ENCODE peak calls at places on chromosomes 3 and 15, in ten cellular contexts. One of them, this sample, is unnamed.
A peak's percentile ranks its signal among the peaks of the same experiment; 100 is the strongest.

GRCh38 chr3:140186421-140186920 is 251.5 kb downstream of the CLSTN2 start:
- DNase-seq in activated CD8-positive, alpha-beta T cell treated with anti-CD3 and anti-CD28 coated beads for 36 hours: no peak
- DNase-seq in HS-27A: no peak
- DNase-seq in astrocyte of the spinal cord: peak; percentile 89
- DNase-seq in aorta: no peak
- DNase-seq in GM23248: peak; percentile 67
- DNase-seq in neural crest cell: no peak
- DNase-seq in Right ventricle myocardium superior: no peak
- DNase-seq in adipocyte: peak; percentile 74
- DNase-seq in stimulated activated CD4-positive, alpha-beta T cell treated with anti-CD3 and anti-CD28 coated beads, Interleukin-2, amount 100 ng/mL, for 24 hours: no peak
- DNase-seq in this sample: no peak

GRCh38 chr15:90414408-90415028 is 26.5 kb downstream of the IQGAP1 start:
- DNase-seq in astrocyte of the spinal cord: peak; percentile 89
- DNase-seq in neural crest cell: no peak
- DNase-seq in adipocyte: peak; percentile 87
- DNase-seq in GM23248: peak; percentile 86
- DNase-seq in HS-27A: no peak
- DNase-seq in activated CD8-positive, alpha-beta T cell treated with anti-CD3 and anti-CD28 coated beads for 36 hours: peak; percentile 73
- DNase-seq in aorta: no peak
- DNase-seq in stimulated activated CD4-positive, alpha-beta T cell treated with anti-CD3 and anti-CD28 coated beads, Interleukin-2, amount 100 ng/mL, for 24 hours: peak; percentile 29
- DNase-seq in Right ventricle myocardium superior: no peak
- DNase-seq in this sample: peak; percentile 27

GRCh38 chr15:31974855-31975421 is 55.4 kb upstream of the CHRNA7 start:
- DNase-seq in aorta: no peak
- DNase-seq in HS-27A: no peak
- DNase-seq in activated CD8-positive, alpha-beta T cell treated with anti-CD3 and anti-CD28 coated beads for 36 hours: peak; percentile 32
- DNase-seq in astrocyte of the spinal cord: peak; percentile 28
- DNase-seq in stimulated activated CD4-positive, alpha-beta T cell treated with anti-CD3 and anti-CD28 coated beads, Interleukin-2, amount 100 ng/mL, for 24 hours: peak; percentile 42
- DNase-seq in adipocyte: peak; percentile 68
- DNase-seq in Right ventricle myocardium superior: no peak
- DNase-seq in GM23248: peak; percentile 50
- DNase-seq in neural crest cell: peak; percentile 73
- DNase-seq in this sample: no peak

GRCh38 chr15:91627473-91628309 is 225.8 kb upstream of the SLCO3A1 start:
- DNase-seq in activated CD8-positive, alpha-beta T cell treated with anti-CD3 and anti-CD28 coated beads for 36 hours: no peak
- DNase-seq in neural crest cell: no peak
- DNase-seq in HS-27A: no peak
- DNase-seq in Right ventricle myocardium superior: peak; percentile 78
- DNase-seq in astrocyte of the spinal cord: peak; percentile 68
- DNase-seq in adipocyte: peak; percentile 0
- DNase-seq in aorta: no peak
- DNase-seq in stimulated activated CD4-positive, alpha-beta T cell treated with anti-CD3 and anti-CD28 coated beads, Interleukin-2, amount 100 ng/mL, for 24 hours: no peak
- DNase-seq in GM23248: peak; percentile 5
- DNase-seq in this sample: no peak

GRCh38 chr3:129087138-129087702 is 26.6 kb downstream of the GP9 start:
- DNase-seq in GM23248: peak; percentile 58
- DNase-seq in HS-27A: no peak
- DNase-seq in activated CD8-positive, alpha-beta T cell treated with anti-CD3 and anti-CD28 coated beads for 36 hours: no peak
- DNase-seq in stimulated activated CD4-positive, alpha-beta T cell treated with anti-CD3 and anti-CD28 coated beads, Interleukin-2, amount 100 ng/mL, for 24 hours: no peak
- DNase-seq in neural crest cell: no peak
- DNase-seq in Right ventricle myocardium superior: peak; percentile 67
- DNase-seq in astrocyte of the spinal cord: peak; percentile 12
- DNase-seq in adipocyte: peak; percentile 38
- DNase-seq in aorta: peak; percentile 79
- DNase-seq in this sample: no peak

GRCh38 chr3:143078883-143079282 is 40.7 kb upstream of the CHST2 start:
- DNase-seq in stimulated activated CD4-positive, alpha-beta T cell treated with anti-CD3 and anti-CD28 coated beads, Interleukin-2, amount 100 ng/mL, for 24 hours: no peak
- DNase-seq in GM23248: peak; percentile 86
- DNase-seq in HS-27A: no peak
- DNase-seq in neural crest cell: no peak
- DNase-seq in aorta: no peak
- DNase-seq in Right ventricle myocardium superior: no peak
- DNase-seq in astrocyte of the spinal cord: peak; percentile 19
- DNase-seq in activated CD8-positive, alpha-beta T cell treated with anti-CD3 and anti-CD28 coated beads for 36 hours: no peak
- DNase-seq in adipocyte: peak; percentile 46
- DNase-seq in this sample: no peak

GRCh38 chr3:172987268-172987667 is 153.8 kb downstream of the SPATA16 start:
- DNase-seq in HS-27A: no peak
- DNase-seq in activated CD8-positive, alpha-beta T cell treated with anti-CD3 and anti-CD28 coated beads for 36 hours: no peak
- DNase-seq in GM23248: no peak
- DNase-seq in stimulated activated CD4-positive, alpha-beta T cell treated with anti-CD3 and anti-CD28 coated beads, Interleukin-2, amount 100 ng/mL, for 24 hours: no peak
- DNase-seq in adipocyte: no peak
- DNase-seq in astrocyte of the spinal cord: no peak
- DNase-seq in Right ventricle myocardium superior: no peak
- DNase-seq in aorta: no peak
- DNase-seq in neural crest cell: no peak
- DNase-seq in this sample: no peak

GRCh38 chr15:76866716-76867321 is 38.3 kb downstream of the SCAPER start:
- DNase-seq in adipocyte: peak; percentile 75
- DNase-seq in Right ventricle myocardium superior: no peak
- DNase-seq in stimulated activated CD4-positive, alpha-beta T cell treated with anti-CD3 and anti-CD28 coated beads, Interleukin-2, amount 100 ng/mL, for 24 hours: peak; percentile 22
- DNase-seq in GM23248: peak; percentile 63
- DNase-seq in HS-27A: peak; percentile 22
- DNase-seq in astrocyte of the spinal cord: peak; percentile 56
- DNase-seq in neural crest cell: peak; percentile 5
- DNase-seq in activated CD8-positive, alpha-beta T cell treated with anti-CD3 and anti-CD28 coated beads for 36 hours: peak; percentile 39
- DNase-seq in aorta: no peak
- DNase-seq in this sample: no peak

GRCh38 chr3:129519896-129520440 is 8.5 kb upstream of the RHO start:
- DNase-seq in Right ventricle myocardium superior: no peak
- DNase-seq in adipocyte: no peak
- DNase-seq in GM23248: no peak
- DNase-seq in stimulated activated CD4-positive, alpha-beta T cell treated with anti-CD3 and anti-CD28 coated beads, Interleukin-2, amount 100 ng/mL, for 24 hours: no peak
- DNase-seq in aorta: no peak
- DNase-seq in HS-27A: no peak
- DNase-seq in astrocyte of the spinal cord: no peak
- DNase-seq in neural crest cell: no peak
- DNase-seq in activated CD8-positive, alpha-beta T cell treated with anti-CD3 and anti-CD28 coated beads for 36 hours: no peak
- DNase-seq in this sample: no peak

GRCh38 chr15:58043192-58043903 is 22.2 kb downstream of the ALDH1A2 start:
- DNase-seq in aorta: peak; percentile 59
- DNase-seq in GM23248: peak; percentile 65
- DNase-seq in HS-27A: no peak
- DNase-seq in stimulated activated CD4-positive, alpha-beta T cell treated with anti-CD3 and anti-CD28 coated beads, Interleukin-2, amount 100 ng/mL, for 24 hours: peak; percentile 53
- DNase-seq in neural crest cell: peak; percentile 31
- DNase-seq in Right ventricle myocardium superior: peak; percentile 47
- DNase-seq in astrocyte of the spinal cord: peak; percentile 35
- DNase-seq in activated CD8-positive, alpha-beta T cell treated with anti-CD3 and anti-CD28 coated beads for 36 hours: peak; percentile 71
- DNase-seq in adipocyte: peak; percentile 64
- DNase-seq in this sample: peak; percentile 8

GRCh38 chr3:58082047-58082446 is 73.8 kb downstream of the FLNB start:
- DNase-seq in HS-27A: no peak
- DNase-seq in adipocyte: no peak
- DNase-seq in stimulated activated CD4-positive, alpha-beta T cell treated with anti-CD3 and anti-CD28 coated beads, Interleukin-2, amount 100 ng/mL, for 24 hours: no peak
- DNase-seq in GM23248: no peak
- DNase-seq in Right ventricle myocardium superior: no peak
- DNase-seq in astrocyte of the spinal cord: peak; percentile 79
- DNase-seq in neural crest cell: no peak
- DNase-seq in aorta: no peak
- DNase-seq in activated CD8-positive, alpha-beta T cell treated with anti-CD3 and anti-CD28 coated beads for 36 hours: peak; percentile 43
- DNase-seq in this sample: no peak

GRCh38 chr3:195438371-195438770 is 4.4 kb downstream of the ACAP2 start:
- DNase-seq in adipocyte: no peak
- DNase-seq in neural crest cell: no peak
- DNase-seq in GM23248: no peak
- DNase-seq in Right ventricle myocardium superior: no peak
- DNase-seq in astrocyte of the spinal cord: no peak
- DNase-seq in HS-27A: no peak
- DNase-seq in aorta: no peak
- DNase-seq in activated CD8-positive, alpha-beta T cell treated with anti-CD3 and anti-CD28 coated beads for 36 hours: no peak
- DNase-seq in stimulated activated CD4-positive, alpha-beta T cell treated with anti-CD3 and anti-CD28 coated beads, Interleukin-2, amount 100 ng/mL, for 24 hours: no peak
- DNase-seq in this sample: no peak

GRCh38 chr3:171417813-171418212 is 42.4 kb downstream of the TNIK start:
- DNase-seq in astrocyte of the spinal cord: peak; percentile 88
- DNase-seq in GM23248: peak; percentile 83
- DNase-seq in Right ventricle myocardium superior: peak; percentile 40
- DNase-seq in adipocyte: peak; percentile 80
- DNase-seq in neural crest cell: no peak
- DNase-seq in stimulated activated CD4-positive, alpha-beta T cell treated with anti-CD3 and anti-CD28 coated beads, Interleukin-2, amount 100 ng/mL, for 24 hours: no peak
- DNase-seq in activated CD8-positive, alpha-beta T cell treated with anti-CD3 and anti-CD28 coated beads for 36 hours: no peak
- DNase-seq in HS-27A: peak; percentile 33
- DNase-seq in aorta: no peak
- DNase-seq in this sample: no peak

GRCh38 chr3:197907196-197907595 is 42.8 kb upstream of the RPL35A start:
- DNase-seq in aorta: no peak
- DNase-seq in stimulated activated CD4-positive, alpha-beta T cell treated with anti-CD3 and anti-CD28 coated beads, Interleukin-2, amount 100 ng/mL, for 24 hours: no peak
- DNase-seq in astrocyte of the spinal cord: no peak
- DNase-seq in GM23248: peak; percentile 57
- DNase-seq in activated CD8-positive, alpha-beta T cell treated with anti-CD3 and anti-CD28 coated beads for 36 hours: no peak
- DNase-seq in neural crest cell: no peak
- DNase-seq in adipocyte: no peak
- DNase-seq in Right ventricle myocardium superior: no peak
- DNase-seq in HS-27A: no peak
- DNase-seq in this sample: no peak

GRCh38 chr15:42065008-42065407 is 29.4 kb downstream of the PLA2G4D start:
- DNase-seq in adipocyte: no peak
- DNase-seq in activated CD8-positive, alpha-beta T cell treated with anti-CD3 and anti-CD28 coated beads for 36 hours: no peak
- DNase-seq in HS-27A: no peak
- DNase-seq in neural crest cell: peak; percentile 19
- DNase-seq in GM23248: no peak
- DNase-seq in Right ventricle myocardium superior: peak; percentile 60
- DNase-seq in stimulated activated CD4-positive, alpha-beta T cell treated with anti-CD3 and anti-CD28 coated beads, Interleukin-2, amount 100 ng/mL, for 24 hours: peak; percentile 13
- DNase-seq in astrocyte of the spinal cord: no peak
- DNase-seq in aorta: no peak
- DNase-seq in this sample: no peak

GRCh38 chr3:86739244-86739643 is 251.7 kb downstream of the VGLL3 start:
- DNase-seq in GM23248: no peak
- DNase-seq in HS-27A: no peak
- DNase-seq in aorta: no peak
- DNase-seq in Right ventricle myocardium superior: no peak
- DNase-seq in adipocyte: no peak
- DNase-seq in neural crest cell: no peak
- DNase-seq in astrocyte of the spinal cord: no peak
- DNase-seq in activated CD8-positive, alpha-beta T cell treated with anti-CD3 and anti-CD28 coated beads for 36 hours: no peak
- DNase-seq in stimulated activated CD4-positive, alpha-beta T cell treated with anti-CD3 and anti-CD28 coated beads, Interleukin-2, amount 100 ng/mL, for 24 hours: no peak
- DNase-seq in this sample: no peak

GRCh38 chr15:47542312-47543094 is 174.8 kb upstream of the SEMA6D start:
- DNase-seq in aorta: no peak
- DNase-seq in Right ventricle myocardium superior: no peak
- DNase-seq in stimulated activated CD4-positive, alpha-beta T cell treated with anti-CD3 and anti-CD28 coated beads, Interleukin-2, amount 100 ng/mL, for 24 hours: no peak
- DNase-seq in HS-27A: no peak
- DNase-seq in activated CD8-positive, alpha-beta T cell treated with anti-CD3 and anti-CD28 coated beads for 36 hours: no peak
- DNase-seq in astrocyte of the spinal cord: peak; percentile 21
- DNase-seq in adipocyte: no peak
- DNase-seq in GM23248: no peak
- DNase-seq in neural crest cell: no peak
- DNase-seq in this sample: no peak

GRCh38 chr15:59174846-59175831 is 31.5 kb upstream of the LDHAL6B start:
- DNase-seq in Right ventricle myocardium superior: peak; percentile 57
- DNase-seq in neural crest cell: peak; percentile 33
- DNase-seq in astrocyte of the spinal cord: peak; percentile 74
- DNase-seq in activated CD8-positive, alpha-beta T cell treated with anti-CD3 and anti-CD28 coated beads for 36 hours: peak; percentile 66
- DNase-seq in adipocyte: peak; percentile 89
- DNase-seq in aorta: peak; percentile 68
- DNase-seq in HS-27A: peak; percentile 61
- DNase-seq in GM23248: peak; percentile 90
- DNase-seq in stimulated activated CD4-positive, alpha-beta T cell treated with anti-CD3 and anti-CD28 coated beads, Interleukin-2, amount 100 ng/mL, for 24 hours: peak; percentile 49
- DNase-seq in this sample: peak; percentile 13

GRCh38 chr3:171115667-171116066 is 89.1 kb upstream of the SLC2A2 start:
- DNase-seq in activated CD8-positive, alpha-beta T cell treated with anti-CD3 and anti-CD28 coated beads for 36 hours: no peak
- DNase-seq in HS-27A: no peak
- DNase-seq in neural crest cell: no peak
- DNase-seq in astrocyte of the spinal cord: no peak
- DNase-seq in GM23248: peak; percentile 49
- DNase-seq in aorta: no peak
- DNase-seq in adipocyte: no peak
- DNase-seq in stimulated activated CD4-positive, alpha-beta T cell treated with anti-CD3 and anti-CD28 coated beads, Interleukin-2, amount 100 ng/mL, for 24 hours: no peak
- DNase-seq in Right ventricle myocardium superior: no peak
- DNase-seq in this sample: no peak

GRCh38 chr3:102106421-102107097 is 257.2 kb downstream of the NFKBIZ start:
- DNase-seq in aorta: no peak
- DNase-seq in GM23248: peak; percentile 42
- DNase-seq in Right ventricle myocardium superior: no peak
- DNase-seq in stimulated activated CD4-positive, alpha-beta T cell treated with anti-CD3 and anti-CD28 coated beads, Interleukin-2, amount 100 ng/mL, for 24 hours: no peak
- DNase-seq in astrocyte of the spinal cord: peak; percentile 54
- DNase-seq in adipocyte: peak; percentile 58
- DNase-seq in activated CD8-positive, alpha-beta T cell treated with anti-CD3 and anti-CD28 coated beads for 36 hours: peak; percentile 62
- DNase-seq in neural crest cell: no peak
- DNase-seq in HS-27A: no peak
- DNase-seq in this sample: no peak

GRCh38 chr15:31339558-31339895 is 12.9 kb downstream of the KLF13 start:
- DNase-seq in adipocyte: no peak
- DNase-seq in neural crest cell: no peak
- DNase-seq in astrocyte of the spinal cord: no peak
- DNase-seq in Right ventricle myocardium superior: no peak
- DNase-seq in GM23248: no peak
- DNase-seq in aorta: no peak
- DNase-seq in stimulated activated CD4-positive, alpha-beta T cell treated with anti-CD3 and anti-CD28 coated beads, Interleukin-2, amount 100 ng/mL, for 24 hours: no peak
- DNase-seq in HS-27A: no peak
- DNase-seq in activated CD8-positive, alpha-beta T cell treated with anti-CD3 and anti-CD28 coated beads for 36 hours: no peak
- DNase-seq in this sample: no peak

GRCh38 chr3:134765468-134765867 is 29.6 kb upstream of the EPHB1 start:
- DNase-seq in GM23248: no peak
- DNase-seq in neural crest cell: no peak
- DNase-seq in activated CD8-positive, alpha-beta T cell treated with anti-CD3 and anti-CD28 coated beads for 36 hours: no peak
- DNase-seq in astrocyte of the spinal cord: no peak
- DNase-seq in aorta: no peak
- DNase-seq in HS-27A: no peak
- DNase-seq in Right ventricle myocardium superior: no peak
- DNase-seq in stimulated activated CD4-positive, alpha-beta T cell treated with anti-CD3 and anti-CD28 coated beads, Interleukin-2, amount 100 ng/mL, for 24 hours: no peak
- DNase-seq in adipocyte: no peak
- DNase-seq in this sample: no peak

GRCh38 chr3:119927190-119927589 is 145.3 kb downstream of the NR1I2 start:
- DNase-seq in astrocyte of the spinal cord: no peak
- DNase-seq in stimulated activated CD4-positive, alpha-beta T cell treated with anti-CD3 and anti-CD28 coated beads, Interleukin-2, amount 100 ng/mL, for 24 hours: no peak
- DNase-seq in neural crest cell: no peak
- DNase-seq in activated CD8-positive, alpha-beta T cell treated with anti-CD3 and anti-CD28 coated beads for 36 hours: no peak
- DNase-seq in HS-27A: no peak
- DNase-seq in Right ventricle myocardium superior: no peak
- DNase-seq in aorta: no peak
- DNase-seq in GM23248: no peak
- DNase-seq in adipocyte: no peak
- DNase-seq in this sample: no peak

GRCh38 chr3:180802837-180803236 is 109.6 kb upstream of the FXR1 start:
- DNase-seq in stimulated activated CD4-positive, alpha-beta T cell treated with anti-CD3 and anti-CD28 coated beads, Interleukin-2, amount 100 ng/mL, for 24 hours: no peak
- DNase-seq in astrocyte of the spinal cord: peak; percentile 36
- DNase-seq in adipocyte: peak; percentile 58
- DNase-seq in activated CD8-positive, alpha-beta T cell treated with anti-CD3 and anti-CD28 coated beads for 36 hours: no peak
- DNase-seq in GM23248: peak; percentile 48
- DNase-seq in neural crest cell: no peak
- DNase-seq in aorta: no peak
- DNase-seq in Right ventricle myocardium superior: no peak
- DNase-seq in HS-27A: no peak
- DNase-seq in this sample: no peak

GRCh38 chr3:12334786-12335185 is 45.9 kb downstream of the PPARG start:
- DNase-seq in adipocyte: no peak
- DNase-seq in stimulated activated CD4-positive, alpha-beta T cell treated with anti-CD3 and anti-CD28 coated beads, Interleukin-2, amount 100 ng/mL, for 24 hours: no peak
- DNase-seq in aorta: no peak
- DNase-seq in neural crest cell: no peak
- DNase-seq in Right ventricle myocardium superior: no peak
- DNase-seq in activated CD8-positive, alpha-beta T cell treated with anti-CD3 and anti-CD28 coated beads for 36 hours: no peak
- DNase-seq in GM23248: peak; percentile 26
- DNase-seq in HS-27A: no peak
- DNase-seq in astrocyte of the spinal cord: no peak
- DNase-seq in this sample: no peak

GRCh38 chr3:174439621-174440349 is 419.3 kb upstream of the NAALADL2 start:
- DNase-seq in HS-27A: peak; percentile 87
- DNase-seq in activated CD8-positive, alpha-beta T cell treated with anti-CD3 and anti-CD28 coated beads for 36 hours: no peak
- DNase-seq in stimulated activated CD4-positive, alpha-beta T cell treated with anti-CD3 and anti-CD28 coated beads, Interleukin-2, amount 100 ng/mL, for 24 hours: no peak
- DNase-seq in aorta: peak; percentile 51
- DNase-seq in adipocyte: peak; percentile 96
- DNase-seq in Right ventricle myocardium superior: no peak
- DNase-seq in astrocyte of the spinal cord: peak; percentile 98
- DNase-seq in neural crest cell: no peak
- DNase-seq in GM23248: peak; percentile 97
- DNase-seq in this sample: no peak

GRCh38 chr15:85751731-85752421 is 42.8 kb downstream of the KLHL25 start:
- DNase-seq in adipocyte: no peak
- DNase-seq in stimulated activated CD4-positive, alpha-beta T cell treated with anti-CD3 and anti-CD28 coated beads, Interleukin-2, amount 100 ng/mL, for 24 hours: no peak
- DNase-seq in GM23248: no peak
- DNase-seq in neural crest cell: peak; percentile 57
- DNase-seq in Right ventricle myocardium superior: no peak
- DNase-seq in activated CD8-positive, alpha-beta T cell treated with anti-CD3 and anti-CD28 coated beads for 36 hours: no peak
- DNase-seq in HS-27A: no peak
- DNase-seq in aorta: no peak
- DNase-seq in astrocyte of the spinal cord: no peak
- DNase-seq in this sample: no peak

GRCh38 chr15:37885651-37886050 is 48.8 kb upstream of the TMCO5A start:
- DNase-seq in adipocyte: no peak
- DNase-seq in Right ventricle myocardium superior: no peak
- DNase-seq in aorta: no peak
- DNase-seq in astrocyte of the spinal cord: no peak
- DNase-seq in stimulated activated CD4-positive, alpha-beta T cell treated with anti-CD3 and anti-CD28 coated beads, Interleukin-2, amount 100 ng/mL, for 24 hours: no peak
- DNase-seq in GM23248: peak; percentile 24
- DNase-seq in neural crest cell: no peak
- DNase-seq in activated CD8-positive, alpha-beta T cell treated with anti-CD3 and anti-CD28 coated beads for 36 hours: no peak
- DNase-seq in HS-27A: no peak
- DNase-seq in this sample: no peak

This sample was measured in stimulated activated naive CD4-positive, alpha-beta T cell treated with Interleukin-2 at 50 U/mL for 16 hours.